ENCODE peak calls at places on chromosomes 6 and 20, in nine cellular contexts. U is cardiac muscle cell; C is NCI-H2081; K is GDM1; J is stimulated activated naive CD4-positive, alpha-beta T cell; O is left cardiac atrium; Z is stimulated activated naive CD8-positive, alpha-beta T cell treated with anti-CD3 and anti-CD28 coated beads, Interleukin-15, Interleukin-2, amounts not matched to agents 100 U/mL and 50 U/mL, for 24 hours; Y is cerebellar cortex; M is mucosa of gallbladder. G is an unnamed sample.

GRCh38 chr6:52724041-52724405 is 39.3 kb downstream of the GSTA2 start:
- DNase-seq in Z (no peak), C (no peak), U (no peak), Y (no peak), M (peak; percentile 25), K (no peak), J (no peak), O (no peak), G (no peak)

GRCh38 chr6:117514655-117515054 is 32.2 kb downstream of the DCBLD1 start:
- DNase-seq in Y (no peak), K (no peak), U (no peak), M (no peak), Z (no peak), J (no peak), O (no peak), C (no peak), G (no peak)

GRCh38 chr6:133895573-133896343 is 6.8 kb downstream of the TCF21 start:
- DNase-seq in U (peak; percentile 63), M (no peak), Y (peak; percentile 13), K (no peak), O (peak; percentile 48), J (no peak), Z (no peak), C (no peak), G (no peak)

GRCh38 chr6:82833481-82833880 is 232.2 kb downstream of the UBE3D start:
- DNase-seq in J (no peak), Z (no peak), Y (no peak), C (no peak), K (no peak), U (no peak), O (no peak), M (no peak), G (no peak)

GRCh38 chr6:81859884-81860283 is 107.4 kb upstream of the TENT5A start:
- DNase-seq in U (no peak), M (no peak), C (no peak), Y (no peak), K (no peak), J (no peak), Z (no peak), O (peak; percentile 63), G (no peak)

GRCh38 chr20:58579069-58579818 is 64.0 kb upstream of the APCDD1L start:
- DNase-seq in O (no peak), Z (no peak), J (no peak), C (no peak), U (no peak), K (no peak), M (no peak), Y (no peak), G (no peak)

GRCh38 chr20:36784900-36785299 is 11.3 kb upstream of the DSN1 start:
- DNase-seq in C (no peak), O (peak; percentile 43), Y (peak; percentile 65), Z (no peak), U (peak; percentile 21), K (no peak), J (no peak), M (no peak), G (no peak)

GRCh38 chr6:148240866-148241477 is 101.7 kb upstream of the SASH1 start:
- DNase-seq in O (no peak), Y (no peak), U (no peak), Z (no peak), C (no peak), J (no peak), K (no peak), M (no peak), G (no peak)

GRCh38 chr6:10838794-10839333 is 525 bp upstream of the MAK start:
- DNase-seq in C (no peak), Y (no peak), O (no peak), M (no peak), U (no peak), Z (peak; percentile 16), K (no peak), J (no peak), G (no peak)

GRCh38 chr6:24547243-24547642 is 52.5 kb downstream of the ALDH5A1 start:
- DNase-seq in O (no peak), K (no peak), U (peak; percentile 58), M (no peak), Z (peak; percentile 55), J (peak; percentile 40), C (no peak), Y (no peak), G (no peak)

GRCh38 chr6:105983763-105984162 is 102.4 kb upstream of the PRDM1 start:
- DNase-seq in Z (no peak), K (no peak), U (no peak), C (no peak), J (no peak), Y (no peak), O (no peak), M (no peak), G (no peak)

GRCh38 chr6:39225946-39226437 is 3.3 kb downstream of the KCNK5 start:
- DNase-seq in M (no peak), U (no peak), Y (no peak), O (no peak), K (peak; percentile 50), Z (peak; percentile 69), J (no peak), C (no peak), G (no peak)

GRCh38 chr20:31842471-31843157 is 2.8 kb downstream of the FOXS1 start:
- DNase-seq in J (no peak), M (peak; percentile 38), U (no peak), C (no peak), K (no peak), Y (no peak), Z (no peak), O (peak; percentile 73), G (no peak)

GRCh38 chr20:11274137-11274536 is 600.3 kb upstream of the JAG1 start:
- DNase-seq in O (peak; percentile 25), K (peak; percentile 29), U (peak; percentile 78), Y (peak; percentile 85), C (peak; percentile 69), M (peak; percentile 23), Z (no peak), J (no peak), G (no peak)

GRCh38 chr6:98834060-98835031 is at the start of gene POU3F2:
- DNase-seq in Z (peak; percentile 70), K (no peak), J (peak; percentile 57), C (peak; percentile 96), M (peak; percentile 50), Y (peak; percentile 47), O (peak; percentile 74), U (peak; percentile 97), G (peak; percentile 72)